ENCODE peak calls at places on chromosomes 3 and 15, in nine cellular contexts. P is fibroblast of mammary gland; I is naive thymus-derived CD8-positive, alpha-beta T cell; E is amygdala; B is activated T-cell treated with anti-CD3 and anti-CD28 coated beads, Interleukin-2, amount 50 U/mL, for 4 hours; L is left colon; Y is thyroid gland; C is neural crest cell; J is endothelial cell. N is an unnamed sample.

GRCh38 chr15:74403981-74404563 is 29.7 kb downstream of the SEMA7A start:
- DNase-seq in I (no peak), E (no peak), J (no peak), C (no peak), P (no peak), Y (no peak), L (no peak), B (no peak), N (no peak)

GRCh38 chr3:109532257-109533216 is 195.2 kb upstream of the DPPA4 start:
- DNase-seq in L (no peak), P (peak), B (peak), E (no peak), J (peak), I (peak), Y (peak), C (peak), N (peak)

GRCh38 chr3:58492385-58492970 is 582 bp downstream of the KCTD6 start:
- DNase-seq in C (no peak), J (peak), B (peak), Y (peak), L (no peak), I (peak), E (no peak), P (no peak), N (no peak)

GRCh38 chr3:195020921-195021320 is 250.0 kb downstream of the XXYLT1 start:
- DNase-seq in B (no peak), L (no peak), C (no peak), E (no peak), P (no peak), I (no peak), J (no peak), Y (no peak), N (no peak)

GRCh38 chr15:66630801-66631351 is 65.1 kb upstream of the LCTL start:
- DNase-seq in B (no peak), Y (no peak), P (no peak), E (no peak), C (no peak), I (no peak), J (no peak), L (no peak), N (no peak)

GRCh38 chr15:69424748-69425413 is 10.7 kb downstream of the KIF23 start:
- DNase-seq in L (no peak), C (no peak), Y (no peak), B (no peak), I (no peak), E (no peak), P (no peak), J (no peak), N (no peak)

GRCh38 chr3:52256622-52257021 is 11.1 kb downstream of the PPM1M start:
- DNase-seq in J (no peak), L (no peak), I (no peak), C (no peak), P (no peak), E (no peak), Y (no peak), B (no peak), N (no peak)

GRCh38 chr3:170836491-170836890 is 33.5 kb downstream of the RPL22L1 start:
- DNase-seq in Y (no peak), I (no peak), L (no peak), J (no peak), E (no peak), B (no peak), C (no peak), P (no peak), N (no peak)

GRCh38 chr3:57041674-57042073 is 18.8 kb upstream of the SPATA12 start:
- DNase-seq in C (no peak), E (no peak), L (no peak), J (no peak), Y (no peak), I (no peak), P (no peak), B (no peak), N (no peak)

GRCh38 chr15:100721758-100722550 is 119.6 kb downstream of the ASB7 start:
- DNase-seq in C (no peak), L (peak), Y (peak), I (no peak), E (no peak), J (no peak), P (peak), B (no peak), N (peak)

GRCh38 chr3:31247850-31248618 is 284.7 kb upstream of the STT3B start:
- DNase-seq in E (no peak), J (no peak), I (no peak), C (no peak), P (no peak), B (no peak), Y (peak), L (no peak), N (no peak)

N was measured in AG08396.